ENCODE peak calls at places on chromosomes 16 and 17, in ten cellular contexts. V, L, R, Z, M, N, B, S, X and C are unnamed samples.

GRCh38 chr17:77054926-77055325 is 85.8 kb upstream of the SEC14L1 start:
- DNase-seq in V (peak), L (peak), R (no peak), Z (no peak), M (no peak), N (no peak), B (no peak), S (no peak), X (no peak), C (no peak)

GRCh38 chr17:30161601-30162000 is 45.0 kb downstream of the NSRP1 start:
- DNase-seq in V (no peak), L (no peak), R (no peak), Z (no peak), M (peak), N (no peak), B (no peak), S (no peak), X (no peak), C (no peak)

GRCh38 chr17:56592487-56593072 is 919 bp upstream of the NOG start:
- DNase-seq in V (peak), L (peak), R (no peak), Z (peak), M (peak), N (no peak), B (peak), S (peak), X (no peak), C (peak)

GRCh38 chr17:69282002-69282401 is 44.9 kb downstream of the ABCA5 start:
- DNase-seq in V (no peak), L (no peak), R (no peak), Z (no peak), M (no peak), N (no peak), B (no peak), S (no peak), X (no peak), C (no peak)

GRCh38 chr17:4834621-4835020 is 1.5 kb downstream of the MINK1 start:
- DNase-seq in V (no peak), L (no peak), R (no peak), Z (no peak), M (no peak), N (no peak), B (no peak), S (peak), X (no peak), C (no peak)

GRCh38 chr16:19860146-19861030 is 24.3 kb downstream of the GPRC5B start:
- DNase-seq in V (no peak), L (no peak), R (no peak), Z (no peak), M (peak), N (no peak), B (no peak), S (no peak), X (no peak), C (no peak)

GRCh38 chr17:60039509-60040442 is 38.9 kb downstream of the HEATR6 start:
- DNase-seq in V (no peak), L (no peak), R (no peak), Z (no peak), M (no peak), N (no peak), B (no peak), S (no peak), X (no peak), C (no peak)

GRCh38 chr16:58464047-58464915 is 35.7 kb upstream of the NDRG4 start:
- DNase-seq in V (peak), L (peak), R (no peak), Z (no peak), M (no peak), N (no peak), B (no peak), S (peak), X (no peak), C (peak)

GRCh38 chr17:61478790-61479492 is 26.7 kb downstream of the TBX4 start:
- DNase-seq in V (no peak), L (no peak), R (no peak), Z (no peak), M (no peak), N (no peak), B (peak), S (no peak), X (no peak), C (no peak)

GRCh38 chr16:23131841-23132576 is 17.2 kb downstream of the USP31 start:
- DNase-seq in V (no peak), L (no peak), R (no peak), Z (no peak), M (peak), N (no peak), B (no peak), S (no peak), X (no peak), C (no peak)

GRCh38 chr17:44400226-44400847 is 10.9 kb upstream of the ITGA2B start:
- DNase-seq in V (no peak), L (no peak), R (no peak), Z (no peak), M (peak), N (no peak), B (no peak), S (no peak), X (no peak), C (no peak)

GRCh38 chr16:59632266-59632855 is 898.2 kb upstream of the GOT2 start:
- DNase-seq in V (no peak), L (no peak), R (no peak), Z (no peak), M (peak), N (no peak), B (no peak), S (no peak), X (no peak), C (no peak)

GRCh38 chr16:75265911-75266701 is 14.7 kb upstream of the BCAR1 start:
- DNase-seq in V (peak), L (peak), R (no peak), Z (peak), M (peak), N (no peak), B (peak), S (peak), X (no peak), C (peak)

GRCh38 chr16:54342966-54343365 is 56.4 kb upstream of the IRX3 start:
- DNase-seq in V (no peak), L (no peak), R (no peak), Z (no peak), M (peak), N (no peak), B (no peak), S (no peak), X (no peak), C (no peak)

GRCh38 chr16:75647138-75647491 is 350 bp downstream of the KARS1 start:
- DNase-seq in V (no peak), L (no peak), R (no peak), Z (no peak), M (no peak), N (no peak), B (no peak), S (no peak), X (no peak), C (no peak)

GRCh38 chr17:36647598-36647997 is 46.2 kb downstream of the MRM1 start:
- DNase-seq in V (peak), L (no peak), R (no peak), Z (no peak), M (no peak), N (no peak), B (no peak), S (no peak), X (no peak), C (no peak)

GRCh38 chr16:81626181-81626674 is 152.9 kb upstream of the PLCG2 start:
- DNase-seq in V (no peak), L (no peak), R (no peak), Z (no peak), M (peak), N (no peak), B (no peak), S (no peak), X (no peak), C (no peak)

GRCh38 chr17:64694207-64694606 is 32.1 kb upstream of the SMURF2 start:
- DNase-seq in V (peak), L (no peak), R (no peak), Z (peak), M (peak), N (no peak), B (peak), S (no peak), X (peak), C (peak)

GRCh38 chr17:83075270-83075880 is 4.0 kb upstream of the METRNL start:
- DNase-seq in V (no peak), L (no peak), R (no peak), Z (no peak), M (no peak), N (no peak), B (no peak), S (no peak), X (no peak), C (no peak)

GRCh38 chr16:81882559-81882958 is 103.5 kb downstream of the PLCG2 start:
- DNase-seq in V (no peak), L (no peak), R (no peak), Z (no peak), M (no peak), N (no peak), B (no peak), S (no peak), X (no peak), C (no peak)

GRCh38 chr16:67235816-67236547 is 9.1 kb downstream of the TMEM208 start:
- DNase-seq in V (no peak), L (no peak), R (no peak), Z (no peak), M (no peak), N (no peak), B (no peak), S (no peak), X (no peak), C (no peak)

GRCh38 chr16:87550510-87550961 is 51.8 kb upstream of the JPH3 start:
- DNase-seq in V (peak), L (peak), R (no peak), Z (no peak), M (peak), N (no peak), B (no peak), S (peak), X (no peak), C (peak)

GRCh38 chr16:23771027-23771426 is 16.2 kb downstream of the CHP2 start:
- DNase-seq in V (no peak), L (no peak), R (no peak), Z (no peak), M (peak), N (no peak), B (no peak), S (no peak), X (no peak), C (no peak)

GRCh38 chr17:33950061-33950460 is 305.0 kb upstream of the CCL2 start:
- DNase-seq in V (no peak), L (no peak), R (no peak), Z (no peak), M (no peak), N (no peak), B (no peak), S (no peak), X (no peak), C (no peak)

GRCh38 chr17:951388-952132 is 28.0 kb downstream of the NXN start:
- DNase-seq in V (no peak), L (peak), R (no peak), Z (no peak), M (peak), N (peak), B (no peak), S (no peak), X (no peak), C (no peak)

GRCh38 chr17:50423553-50424159 is 2.4 kb upstream of the ACSF2 start:
- DNase-seq in V (peak), L (no peak), R (no peak), Z (peak), M (peak), N (peak), B (peak), S (no peak), X (peak), C (no peak)

GRCh38 chr17:63258785-63259184 is 187.3 kb downstream of the CYB561 start:
- DNase-seq in V (no peak), L (no peak), R (no peak), Z (peak), M (no peak), N (no peak), B (no peak), S (no peak), X (no peak), C (no peak)

GRCh38 chr16:53356478-53357207 is 77.6 kb upstream of the RBL2 start:
- DNase-seq in V (no peak), L (no peak), R (peak), Z (no peak), M (no peak), N (no peak), B (no peak), S (no peak), X (no peak), C (no peak)

GRCh38 chr17:49464049-49464448 is 31.0 kb upstream of the NGFR start:
- DNase-seq in V (no peak), L (no peak), R (no peak), Z (no peak), M (no peak), N (no peak), B (no peak), S (no peak), X (no peak), C (no peak)

GRCh38 chr17:2449486-2449885 is 48.6 kb upstream of the MNT start:
- DNase-seq in V (no peak), L (no peak), R (no peak), Z (no peak), M (no peak), N (no peak), B (no peak), S (no peak), X (no peak), C (no peak)

GRCh38 chr17:48262982-48263586 is 155.5 kb downstream of the SNX11 start:
- DNase-seq in V (no peak), L (no peak), R (no peak), Z (no peak), M (peak), N (no peak), B (no peak), S (no peak), X (no peak), C (no peak)

GRCh38 chr17:48259710-48260291 is 152.2 kb downstream of the SNX11 start:
- DNase-seq in V (no peak), L (no peak), R (no peak), Z (no peak), M (peak), N (no peak), B (no peak), S (no peak), X (no peak), C (no peak)

GRCh38 chr17:48258317-48258716 is 150.8 kb downstream of the SNX11 start:
- DNase-seq in V (no peak), L (no peak), R (no peak), Z (no peak), M (no peak), N (no peak), B (no peak), S (no peak), X (no peak), C (no peak)

DNA sequence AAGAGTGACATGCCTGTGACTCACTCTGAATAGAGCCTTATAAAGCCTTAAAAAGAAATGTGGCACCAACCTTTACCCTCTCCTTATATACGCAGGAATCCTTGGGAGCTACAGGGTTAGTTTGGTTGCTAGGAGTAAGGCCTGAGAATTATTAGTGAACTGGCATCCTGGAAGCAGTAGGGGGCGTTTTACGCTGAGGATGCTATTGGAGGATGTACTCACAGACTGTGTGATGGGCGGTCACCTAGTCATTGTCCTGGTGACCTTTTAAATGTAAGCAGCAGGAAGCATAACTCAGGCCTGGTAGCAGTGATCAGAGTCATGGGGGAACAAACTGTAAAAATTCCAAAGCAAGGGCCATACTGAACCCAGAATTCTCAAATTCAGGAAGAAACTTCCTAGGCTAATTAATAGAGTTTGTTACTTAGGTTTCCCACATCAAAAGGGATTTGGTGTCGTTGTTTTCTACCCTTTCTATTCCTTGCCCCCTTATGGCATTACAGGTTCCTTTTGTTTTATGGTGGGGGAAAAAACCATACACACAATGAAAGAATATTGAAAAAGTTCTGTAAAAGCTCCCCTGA is 153.8 kb downstream of the SNX11 start:
- DNase-seq in V (peak), L (peak), R (no peak), Z (no peak), M (peak), N (no peak), B (no peak), S (no peak), X (no peak), C (no peak)
- TF ChIP-seq CTCF in V (peak), L (peak), R (peak), Z (no peak), M (peak), N (peak), B (no peak), S (no peak), X (no peak), C (peak)

GRCh38 chr16:11972128-11972527 is 4.4 kb upstream of the SNX29 start:
- DNase-seq in V (peak), L (no peak), R (no peak), Z (no peak), M (peak), N (no peak), B (no peak), S (no peak), X (no peak), C (no peak)
- TF ChIP-seq CTCF in V (peak), L (no peak), R (peak), Z (no peak), M (no peak), N (peak), B (no peak), S (peak), X (no peak), C (peak)

GRCh38 chr16:30846649-30847402 is 47.1 kb downstream of the BCL7C start:
- DNase-seq in V (no peak), L (no peak), R (no peak), Z (no peak), M (no peak), N (no peak), B (no peak), S (no peak), X (no peak), C (no peak)
- TF ChIP-seq CTCF in V (no peak), L (no peak), R (no peak), Z (no peak), M (no peak), N (no peak), B (no peak), S (no peak), X (no peak), C (no peak)

GRCh38 chr17:81701288-81702071 is 1.7 kb upstream of the MRPL12 start:
- DNase-seq in V (no peak), L (no peak), R (no peak), Z (no peak), M (no peak), N (peak), B (no peak), S (no peak), X (no peak), C (no peak)
- TF ChIP-seq CTCF in V (peak), L (no peak), R (no peak), Z (no peak), M (no peak), N (peak), B (no peak), S (no peak), X (no peak), C (no peak)

DNA sequence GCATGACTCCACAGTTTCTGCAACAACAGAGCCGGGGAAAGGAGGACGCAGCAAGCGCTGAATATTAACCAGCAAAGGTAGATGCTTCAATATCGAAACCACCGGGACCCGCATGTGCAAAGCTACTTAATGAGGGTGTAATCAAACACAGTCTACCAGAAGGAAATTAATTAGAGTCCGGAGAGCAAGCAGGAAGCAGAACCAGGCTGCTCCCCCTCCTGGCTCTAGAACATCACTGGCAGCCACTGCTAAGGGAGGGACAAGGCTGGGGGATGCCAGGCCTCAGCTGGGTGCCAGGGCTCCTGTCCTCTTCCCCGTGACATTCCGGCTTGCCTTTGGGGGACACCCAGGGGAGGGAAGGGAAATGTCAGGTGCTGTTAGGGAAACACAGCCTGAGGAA is 21.7 kb downstream of the LRRC75A start:
- DNase-seq in V (no peak), L (no peak), R (no peak), Z (no peak), M (no peak), N (no peak), B (no peak), S (no peak), X (no peak), C (no peak)
- TF ChIP-seq CTCF in V (no peak), L (no peak), R (no peak), Z (no peak), M (no peak), N (no peak), B (no peak), S (no peak), X (no peak), C (peak)